ENCODE peak calls at places on chromosomes 13 and 19, in nine cellular contexts. One of them, this sample, is unnamed.
A peak's percentile ranks its signal among the peaks of the same experiment; 100 is the strongest.

GRCh38 chr13:33125821-33126570 is 109.8 kb downstream of the KL start:
- DNase-seq in DMS 273 treated with DMSO at 0.1 percent for 48 hours: peak; percentile 38
- DNase-seq in stimulated activated CD4-positive, alpha-beta T cell treated with anti-CD3 and anti-CD28 coated beads, Interleukin-1b, Interleukin-23, amount 100 ng/mL, for 48 hours: no peak
- DNase-seq in activated CD8-positive, alpha-beta T cell treated with anti-CD3 and anti-CD28 coated beads, Interleukin-2, amount 10 ng/mL, durations not matched to agents 7 days and 5 days: no peak
- DNase-seq in aorta: no peak
- DNase-seq in stimulated activated naive CD8-positive, alpha-beta T cell treated with anti-CD3 and anti-CD28 coated beads, Interleukin-15, Interleukin-2, amounts not matched to agents 100 U/mL and 50 U/mL, for 24 hours: no peak
- DNase-seq in esophagus squamous epithelium: no peak
- DNase-seq in NCI-H187: no peak
- DNase-seq in C1 segment of cervical spinal cord: no peak
- DNase-seq in this sample: no peak

GRCh38 chr19:14519860-14520407 is 1.7 kb upstream of the DNAJB1 start:
- DNase-seq in DMS 273 treated with DMSO at 0.1 percent for 48 hours: no peak
- DNase-seq in stimulated activated CD4-positive, alpha-beta T cell treated with anti-CD3 and anti-CD28 coated beads, Interleukin-1b, Interleukin-23, amount 100 ng/mL, for 48 hours: peak; percentile 27
- DNase-seq in activated CD8-positive, alpha-beta T cell treated with anti-CD3 and anti-CD28 coated beads, Interleukin-2, amount 10 ng/mL, durations not matched to agents 7 days and 5 days: no peak
- DNase-seq in aorta: no peak
- DNase-seq in stimulated activated naive CD8-positive, alpha-beta T cell treated with anti-CD3 and anti-CD28 coated beads, Interleukin-15, Interleukin-2, amounts not matched to agents 100 U/mL and 50 U/mL, for 24 hours: no peak
- DNase-seq in esophagus squamous epithelium: no peak
- DNase-seq in NCI-H187: no peak
- DNase-seq in C1 segment of cervical spinal cord: no peak
- DNase-seq in this sample: no peak

GRCh38 chr13:25727776-25728175 is 324.0 kb downstream of the SHISA2 start:
- DNase-seq in DMS 273 treated with DMSO at 0.1 percent for 48 hours: no peak
- DNase-seq in stimulated activated CD4-positive, alpha-beta T cell treated with anti-CD3 and anti-CD28 coated beads, Interleukin-1b, Interleukin-23, amount 100 ng/mL, for 48 hours: no peak
- DNase-seq in activated CD8-positive, alpha-beta T cell treated with anti-CD3 and anti-CD28 coated beads, Interleukin-2, amount 10 ng/mL, durations not matched to agents 7 days and 5 days: no peak
- DNase-seq in aorta: no peak
- DNase-seq in stimulated activated naive CD8-positive, alpha-beta T cell treated with anti-CD3 and anti-CD28 coated beads, Interleukin-15, Interleukin-2, amounts not matched to agents 100 U/mL and 50 U/mL, for 24 hours: no peak
- DNase-seq in esophagus squamous epithelium: no peak
- DNase-seq in NCI-H187: no peak
- DNase-seq in C1 segment of cervical spinal cord: no peak
- DNase-seq in this sample: no peak

GRCh38 chr19:37951816-37952210 is 44.8 kb downstream of the SIPA1L3 start:
- DNase-seq in DMS 273 treated with DMSO at 0.1 percent for 48 hours: no peak
- DNase-seq in stimulated activated CD4-positive, alpha-beta T cell treated with anti-CD3 and anti-CD28 coated beads, Interleukin-1b, Interleukin-23, amount 100 ng/mL, for 48 hours: no peak
- DNase-seq in activated CD8-positive, alpha-beta T cell treated with anti-CD3 and anti-CD28 coated beads, Interleukin-2, amount 10 ng/mL, durations not matched to agents 7 days and 5 days: no peak
- DNase-seq in aorta: no peak
- DNase-seq in stimulated activated naive CD8-positive, alpha-beta T cell treated with anti-CD3 and anti-CD28 coated beads, Interleukin-15, Interleukin-2, amounts not matched to agents 100 U/mL and 50 U/mL, for 24 hours: no peak
- DNase-seq in esophagus squamous epithelium: no peak
- DNase-seq in NCI-H187: no peak
- DNase-seq in C1 segment of cervical spinal cord: no peak
- DNase-seq in this sample: no peak

GRCh38 chr13:103351035-103351828 is 285.0 kb upstream of the SLC10A2 start:
- DNase-seq in DMS 273 treated with DMSO at 0.1 percent for 48 hours: no peak
- DNase-seq in stimulated activated CD4-positive, alpha-beta T cell treated with anti-CD3 and anti-CD28 coated beads, Interleukin-1b, Interleukin-23, amount 100 ng/mL, for 48 hours: no peak
- DNase-seq in activated CD8-positive, alpha-beta T cell treated with anti-CD3 and anti-CD28 coated beads, Interleukin-2, amount 10 ng/mL, durations not matched to agents 7 days and 5 days: no peak
- DNase-seq in aorta: no peak
- DNase-seq in stimulated activated naive CD8-positive, alpha-beta T cell treated with anti-CD3 and anti-CD28 coated beads, Interleukin-15, Interleukin-2, amounts not matched to agents 100 U/mL and 50 U/mL, for 24 hours: no peak
- DNase-seq in esophagus squamous epithelium: no peak
- DNase-seq in NCI-H187: no peak
- DNase-seq in C1 segment of cervical spinal cord: no peak
- DNase-seq in this sample: no peak

GRCh38 chr13:112696001-112696868 is 6.4 kb downstream of the ATP11A start:
- DNase-seq in DMS 273 treated with DMSO at 0.1 percent for 48 hours: no peak
- DNase-seq in stimulated activated CD4-positive, alpha-beta T cell treated with anti-CD3 and anti-CD28 coated beads, Interleukin-1b, Interleukin-23, amount 100 ng/mL, for 48 hours: no peak
- DNase-seq in activated CD8-positive, alpha-beta T cell treated with anti-CD3 and anti-CD28 coated beads, Interleukin-2, amount 10 ng/mL, durations not matched to agents 7 days and 5 days: no peak
- DNase-seq in aorta: no peak
- DNase-seq in stimulated activated naive CD8-positive, alpha-beta T cell treated with anti-CD3 and anti-CD28 coated beads, Interleukin-15, Interleukin-2, amounts not matched to agents 100 U/mL and 50 U/mL, for 24 hours: no peak
- DNase-seq in esophagus squamous epithelium: no peak
- DNase-seq in NCI-H187: no peak
- DNase-seq in C1 segment of cervical spinal cord: no peak
- DNase-seq in this sample: no peak

GRCh38 chr13:36344886-36345437 is 1.2 kb downstream of the SPART start:
- DNase-seq in DMS 273 treated with DMSO at 0.1 percent for 48 hours: no peak
- DNase-seq in stimulated activated CD4-positive, alpha-beta T cell treated with anti-CD3 and anti-CD28 coated beads, Interleukin-1b, Interleukin-23, amount 100 ng/mL, for 48 hours: no peak
- DNase-seq in activated CD8-positive, alpha-beta T cell treated with anti-CD3 and anti-CD28 coated beads, Interleukin-2, amount 10 ng/mL, durations not matched to agents 7 days and 5 days: peak; percentile 41
- DNase-seq in aorta: no peak
- DNase-seq in stimulated activated naive CD8-positive, alpha-beta T cell treated with anti-CD3 and anti-CD28 coated beads, Interleukin-15, Interleukin-2, amounts not matched to agents 100 U/mL and 50 U/mL, for 24 hours: peak; percentile 12
- DNase-seq in esophagus squamous epithelium: no peak
- DNase-seq in NCI-H187: no peak
- DNase-seq in C1 segment of cervical spinal cord: peak; percentile 50
- DNase-seq in this sample: no peak

GRCh38 chr13:42985312-42986175 is 6.5 kb downstream of the EPSTI1 start:
- DNase-seq in DMS 273 treated with DMSO at 0.1 percent for 48 hours: no peak
- DNase-seq in stimulated activated CD4-positive, alpha-beta T cell treated with anti-CD3 and anti-CD28 coated beads, Interleukin-1b, Interleukin-23, amount 100 ng/mL, for 48 hours: no peak
- DNase-seq in activated CD8-positive, alpha-beta T cell treated with anti-CD3 and anti-CD28 coated beads, Interleukin-2, amount 10 ng/mL, durations not matched to agents 7 days and 5 days: no peak
- DNase-seq in aorta: no peak
- DNase-seq in stimulated activated naive CD8-positive, alpha-beta T cell treated with anti-CD3 and anti-CD28 coated beads, Interleukin-15, Interleukin-2, amounts not matched to agents 100 U/mL and 50 U/mL, for 24 hours: no peak
- DNase-seq in esophagus squamous epithelium: no peak
- DNase-seq in NCI-H187: no peak
- DNase-seq in C1 segment of cervical spinal cord: no peak
- DNase-seq in this sample: no peak

GRCh38 chr19:46373573-46374359 is 26.9 kb downstream of the PPP5C start:
- DNase-seq in DMS 273 treated with DMSO at 0.1 percent for 48 hours: peak; percentile 97
- DNase-seq in stimulated activated CD4-positive, alpha-beta T cell treated with anti-CD3 and anti-CD28 coated beads, Interleukin-1b, Interleukin-23, amount 100 ng/mL, for 48 hours: no peak
- DNase-seq in activated CD8-positive, alpha-beta T cell treated with anti-CD3 and anti-CD28 coated beads, Interleukin-2, amount 10 ng/mL, durations not matched to agents 7 days and 5 days: no peak
- DNase-seq in aorta: peak; percentile 86
- DNase-seq in stimulated activated naive CD8-positive, alpha-beta T cell treated with anti-CD3 and anti-CD28 coated beads, Interleukin-15, Interleukin-2, amounts not matched to agents 100 U/mL and 50 U/mL, for 24 hours: no peak
- DNase-seq in esophagus squamous epithelium: peak; percentile 31
- DNase-seq in NCI-H187: peak; percentile 18
- DNase-seq in C1 segment of cervical spinal cord: peak; percentile 62
- DNase-seq in this sample: no peak

GRCh38 chr19:48398329-48399235 is 5.1 kb downstream of the GRIN2D start:
- DNase-seq in DMS 273 treated with DMSO at 0.1 percent for 48 hours: no peak
- DNase-seq in stimulated activated CD4-positive, alpha-beta T cell treated with anti-CD3 and anti-CD28 coated beads, Interleukin-1b, Interleukin-23, amount 100 ng/mL, for 48 hours: peak; percentile 89
- DNase-seq in activated CD8-positive, alpha-beta T cell treated with anti-CD3 and anti-CD28 coated beads, Interleukin-2, amount 10 ng/mL, durations not matched to agents 7 days and 5 days: peak; percentile 91
- DNase-seq in aorta: peak; percentile 89
- DNase-seq in stimulated activated naive CD8-positive, alpha-beta T cell treated with anti-CD3 and anti-CD28 coated beads, Interleukin-15, Interleukin-2, amounts not matched to agents 100 U/mL and 50 U/mL, for 24 hours: peak; percentile 90
- DNase-seq in esophagus squamous epithelium: no peak
- DNase-seq in NCI-H187: peak; percentile 90
- DNase-seq in C1 segment of cervical spinal cord: no peak
- DNase-seq in this sample: no peak

GRCh38 chr13:32752997-32753606 is 166.8 kb downstream of the PDS5B start:
- DNase-seq in DMS 273 treated with DMSO at 0.1 percent for 48 hours: no peak
- DNase-seq in stimulated activated CD4-positive, alpha-beta T cell treated with anti-CD3 and anti-CD28 coated beads, Interleukin-1b, Interleukin-23, amount 100 ng/mL, for 48 hours: no peak
- DNase-seq in activated CD8-positive, alpha-beta T cell treated with anti-CD3 and anti-CD28 coated beads, Interleukin-2, amount 10 ng/mL, durations not matched to agents 7 days and 5 days: no peak
- DNase-seq in aorta: no peak
- DNase-seq in stimulated activated naive CD8-positive, alpha-beta T cell treated with anti-CD3 and anti-CD28 coated beads, Interleukin-15, Interleukin-2, amounts not matched to agents 100 U/mL and 50 U/mL, for 24 hours: no peak
- DNase-seq in esophagus squamous epithelium: no peak
- DNase-seq in NCI-H187: peak; percentile 17
- DNase-seq in C1 segment of cervical spinal cord: no peak
- DNase-seq in this sample: no peak